ENCODE peak calls at places on chromosomes 12 and 14, in ten cellular contexts. A is HL-60, T is hepatocyte, Q is A673, Z is HFF-Myc, H is activated B cell treated with CpG ODN at 0.5 μM for 24 hours, F is AG10803, Y is uterus, U is glutamatergic neuron, B is mucosa of descending colon. I is an unnamed sample.

GRCh38 chr14:103382375-103382774 is 2.8 kb upstream of the MARK3 start:
- DNase-seq in A (peak), T (peak), Q (peak), Z (no peak), H (no peak), F (peak), Y (no peak), U (no peak), B (no peak), I (no peak)

GRCh38 chr14:101364503-101365328 is 196.6 kb upstream of the DIO3 start:
- DNase-seq in A (no peak), T (peak), Q (no peak), Z (no peak), H (no peak), F (no peak), Y (peak), U (no peak), B (peak), I (no peak)

GRCh38 chr14:95361373-95362179 is 41.9 kb upstream of the CLMN start:
- DNase-seq in A (peak), T (peak), Q (peak), Z (no peak), H (peak), F (no peak), Y (no peak), U (no peak), B (peak), I (no peak)

GRCh38 chr12:3150820-3151590 is 73.8 kb downstream of the TSPAN9 start:
- DNase-seq in A (no peak), T (no peak), Q (peak), Z (no peak), H (no peak), F (peak), Y (no peak), U (no peak), B (no peak), I (no peak)

GRCh38 chr12:124823272-124823970 is 40.2 kb downstream of the SCARB1 start:
- DNase-seq in A (no peak), T (no peak), Q (no peak), Z (no peak), H (no peak), F (no peak), Y (no peak), U (no peak), B (no peak), I (no peak)

GRCh38 chr12:57620245-57620935 is 9.2 kb downstream of the ARHGEF25 start:
- DNase-seq in A (no peak), T (no peak), Q (no peak), Z (no peak), H (no peak), F (no peak), Y (no peak), U (no peak), B (no peak), I (no peak)

GRCh38 chr14:70391493-70392391 is 25.1 kb downstream of the SYNJ2BP start:
- DNase-seq in A (no peak), T (peak), Q (no peak), Z (no peak), H (no peak), F (no peak), Y (no peak), U (no peak), B (no peak), I (no peak)

GRCh38 chr14:73457050-73457934 is 1.1 kb downstream of the NUMB start:
- DNase-seq in A (no peak), T (peak), Q (peak), Z (no peak), H (peak), F (peak), Y (peak), U (peak), B (no peak), I (peak)

GRCh38 chr12:122489038-122489437 is 11.7 kb downstream of the ZCCHC8 start:
- DNase-seq in A (no peak), T (no peak), Q (no peak), Z (no peak), H (no peak), F (no peak), Y (no peak), U (no peak), B (no peak), I (no peak)

GRCh38 chr12:30806989-30807694 is 52.4 kb upstream of the CAPRIN2 start:
- DNase-seq in A (no peak), T (peak), Q (peak), Z (no peak), H (no peak), F (peak), Y (peak), U (no peak), B (no peak), I (no peak)

GRCh38 chr12:45701296-45701695 is 28.2 kb upstream of the ARID2 start:
- DNase-seq in A (no peak), T (no peak), Q (peak), Z (no peak), H (no peak), F (no peak), Y (no peak), U (no peak), B (no peak), I (no peak)

GRCh38 chr12:128966411-128966810 is 113.1 kb downstream of the GLT1D1 start:
- DNase-seq in A (peak), T (no peak), Q (no peak), Z (no peak), H (no peak), F (no peak), Y (no peak), U (no peak), B (no peak), I (no peak)

GRCh38 chr14:61525293-61526011 is 169.9 kb upstream of the HIF1A start:
- DNase-seq in A (peak), T (peak), Q (no peak), Z (no peak), H (no peak), F (peak), Y (peak), U (no peak), B (no peak), I (peak)

GRCh38 chr12:70920891-70921290 is 353 bp upstream of the PTPRR start:
- DNase-seq in A (no peak), T (no peak), Q (no peak), Z (no peak), H (no peak), F (no peak), Y (no peak), U (no peak), B (no peak), I (no peak)

GRCh38 chr14:89131004-89131750 is 285.9 kb downstream of the FOXN3 start:
- DNase-seq in A (no peak), T (no peak), Q (no peak), Z (peak), H (no peak), F (peak), Y (no peak), U (no peak), B (no peak), I (no peak)

GRCh38 chr14:35402323-35403084 is 2.0 kb downstream of the NFKBIA start:
- DNase-seq in A (no peak), T (no peak), Q (no peak), Z (no peak), H (no peak), F (no peak), Y (peak), U (no peak), B (peak), I (peak)

GRCh38 chr12:70919597-70920035 is 922 bp downstream of the PTPRR start:
- DNase-seq in A (no peak), T (peak), Q (peak), Z (no peak), H (no peak), F (peak), Y (no peak), U (no peak), B (no peak), I (no peak)

GRCh38 chr12:127629066-127629820 is 637.7 kb upstream of the TMEM132C start:
- DNase-seq in A (no peak), T (no peak), Q (peak), Z (peak), H (no peak), F (peak), Y (no peak), U (peak), B (no peak), I (no peak)

GRCh38 chr12:54196396-54196795 is 7.6 kb upstream of the SMUG1 start:
- DNase-seq in A (peak), T (no peak), Q (no peak), Z (no peak), H (no peak), F (no peak), Y (no peak), U (no peak), B (no peak), I (no peak)

GRCh38 chr12:48000878-48001321 is 3.4 kb downstream of the COL2A1 start:
- DNase-seq in A (no peak), T (peak), Q (peak), Z (no peak), H (peak), F (peak), Y (no peak), U (no peak), B (no peak), I (no peak)

GRCh38 chr14:34347683-34348082 is 114.4 kb downstream of the SPTSSA start:
- DNase-seq in A (no peak), T (no peak), Q (no peak), Z (no peak), H (no peak), F (no peak), Y (no peak), U (no peak), B (no peak), I (no peak)

GRCh38 chr14:104746951-104747481 is 5.9 kb upstream of the SIVA1 start:
- DNase-seq in A (no peak), T (peak), Q (no peak), Z (no peak), H (no peak), F (peak), Y (no peak), U (no peak), B (peak), I (no peak)

GRCh38 chr12:50326636-50327284 is 43.4 kb upstream of the LIMA1 start:
- DNase-seq in A (no peak), T (no peak), Q (peak), Z (no peak), H (no peak), F (peak), Y (no peak), U (no peak), B (no peak), I (no peak)

GRCh38 chr12:119817944-119818343 is 59.2 kb downstream of the CIT start:
- DNase-seq in A (no peak), T (no peak), Q (no peak), Z (no peak), H (no peak), F (no peak), Y (no peak), U (no peak), B (no peak), I (no peak)

GRCh38 chr12:98402081-98402480 is 113.3 kb upstream of the TMPO start:
- DNase-seq in A (no peak), T (peak), Q (no peak), Z (no peak), H (no peak), F (no peak), Y (no peak), U (no peak), B (no peak), I (no peak)

GRCh38 chr14:51006781-51007211 is 62.5 kb upstream of the PYGL start:
- DNase-seq in A (peak), T (no peak), Q (peak), Z (peak), H (no peak), F (peak), Y (peak), U (peak), B (no peak), I (no peak)

GRCh38 chr12:77213316-77213715 is 147.9 kb upstream of the E2F7 start:
- DNase-seq in A (no peak), T (peak), Q (peak), Z (no peak), H (no peak), F (no peak), Y (peak), U (no peak), B (no peak), I (no peak)

GRCh38 chr14:77000340-77001235 is 27.9 kb downstream of the IRF2BPL start:
- DNase-seq in A (peak), T (peak), Q (peak), Z (no peak), H (no peak), F (peak), Y (no peak), U (peak), B (no peak), I (no peak)

GRCh38 chr14:37901978-37902377 is 305.7 kb upstream of the SSTR1 start:
- DNase-seq in A (no peak), T (no peak), Q (peak), Z (peak), H (no peak), F (peak), Y (no peak), U (no peak), B (no peak), I (no peak)

GRCh38 chr12:42684171-42685071 is 94.9 kb upstream of the PRICKLE1 start:
- DNase-seq in A (no peak), T (no peak), Q (peak), Z (no peak), H (no peak), F (peak), Y (no peak), U (no peak), B (no peak), I (no peak)

GRCh38 chr12:97513921-97514320 is 51.3 kb downstream of the RMST start:
- DNase-seq in A (no peak), T (no peak), Q (no peak), Z (no peak), H (no peak), F (no peak), Y (no peak), U (no peak), B (no peak), I (no peak)

GRCh38 chr14:91415794-91416743 is 1.6 kb downstream of the CCDC88C start:
- DNase-seq in A (no peak), T (no peak), Q (peak), Z (no peak), H (peak), F (no peak), Y (no peak), U (no peak), B (no peak), I (peak)

GRCh38 chr14:67228325-67228984 is 12.8 kb upstream of the PALS1 start:
- DNase-seq in A (no peak), T (no peak), Q (peak), Z (no peak), H (no peak), F (peak), Y (no peak), U (no peak), B (no peak), I (no peak)

GRCh38 chr12:128684357-128684756 is 139.4 kb downstream of the SLC15A4 start:
- DNase-seq in A (no peak), T (no peak), Q (no peak), Z (no peak), H (no peak), F (no peak), Y (peak), U (no peak), B (no peak), I (no peak)

GRCh38 chr14:45095143-45095542 is 11.2 kb downstream of the PRPF39 start:
- DNase-seq in A (no peak), T (no peak), Q (no peak), Z (no peak), H (no peak), F (no peak), Y (no peak), U (no peak), B (no peak), I (no peak)

GRCh38 chr12:64706831-64707230 is 52.4 kb downstream of the GNS start:
- DNase-seq in A (no peak), T (no peak), Q (no peak), Z (no peak), H (no peak), F (no peak), Y (no peak), U (no peak), B (no peak), I (no peak)

GRCh38 chr12:108814462-108815211 is 42.7 kb downstream of the SSH1 start:
- DNase-seq in A (no peak), T (no peak), Q (no peak), Z (no peak), H (no peak), F (no peak), Y (no peak), U (no peak), B (no peak), I (no peak)

GRCh38 chr14:104266643-104267575 is 128.5 kb downstream of the KIF26A start:
- DNase-seq in A (no peak), T (no peak), Q (no peak), Z (no peak), H (peak), F (no peak), Y (no peak), U (peak), B (peak), I (no peak)

GRCh38 chr12:29518407-29518806 is 20.9 kb upstream of the OVCH1 start:
- DNase-seq in A (no peak), T (no peak), Q (no peak), Z (no peak), H (no peak), F (no peak), Y (no peak), U (no peak), B (no peak), I (no peak)

GRCh38 chr12:29516431-29516875 is 19.0 kb upstream of the OVCH1 start:
- DNase-seq in A (no peak), T (no peak), Q (no peak), Z (no peak), H (no peak), F (peak), Y (no peak), U (no peak), B (no peak), I (no peak)

GRCh38 chr12:29521951-29522350 is 24.5 kb upstream of the OVCH1 start:
- DNase-seq in A (no peak), T (no peak), Q (no peak), Z (no peak), H (no peak), F (no peak), Y (no peak), U (no peak), B (no peak), I (no peak)

GRCh38 chr12:29517265-29517664 is 19.8 kb upstream of the OVCH1 start:
- DNase-seq in A (no peak), T (peak), Q (peak), Z (no peak), H (no peak), F (no peak), Y (no peak), U (no peak), B (no peak), I (no peak)

GRCh38 chr12:29519585-29520182 is 22.2 kb upstream of the OVCH1 start:
- DNase-seq in A (no peak), T (peak), Q (peak), Z (no peak), H (no peak), F (peak), Y (peak), U (no peak), B (no peak), I (no peak)
- TF ChIP-seq CTCF in A (peak), T (peak), Q (peak), Z (peak), H (peak), F (peak), Y (peak), U (peak), B (peak), I (peak)

GRCh38 chr12:84912191-84913142 is at the start of gene SLC6A15:
- DNase-seq in A (no peak), T (peak), Q (peak), Z (peak), H (no peak), F (peak), Y (peak), U (peak), B (peak), I (no peak)
- TF ChIP-seq CTCF in A (no peak), T (peak), Q (peak), Z (peak), H (no peak), F (peak), Y (peak), U (peak), B (no peak), I (no peak)

GRCh38 chr14:93970967-93971634 is 5.3 kb downstream of the ASB2 start:
- DNase-seq in A (no peak), T (no peak), Q (no peak), Z (no peak), H (peak), F (no peak), Y (no peak), U (peak), B (peak), I (peak)

GRCh38 chr14:93971635-93972027 is 4.7 kb downstream of the ASB2 start:
- DNase-seq in A (no peak), T (no peak), Q (no peak), Z (no peak), H (no peak), F (no peak), Y (no peak), U (no peak), B (no peak), I (no peak)

GRCh38 chr14:93969082-93969828 is 7.1 kb downstream of the ASB2 start:
- DNase-seq in A (no peak), T (no peak), Q (no peak), Z (no peak), H (no peak), F (no peak), Y (no peak), U (no peak), B (no peak), I (no peak)

GRCh38 chr14:93972618-93973205 is 3.7 kb downstream of the ASB2 start:
- DNase-seq in A (no peak), T (no peak), Q (no peak), Z (no peak), H (no peak), F (no peak), Y (no peak), U (no peak), B (no peak), I (no peak)

DNA sequence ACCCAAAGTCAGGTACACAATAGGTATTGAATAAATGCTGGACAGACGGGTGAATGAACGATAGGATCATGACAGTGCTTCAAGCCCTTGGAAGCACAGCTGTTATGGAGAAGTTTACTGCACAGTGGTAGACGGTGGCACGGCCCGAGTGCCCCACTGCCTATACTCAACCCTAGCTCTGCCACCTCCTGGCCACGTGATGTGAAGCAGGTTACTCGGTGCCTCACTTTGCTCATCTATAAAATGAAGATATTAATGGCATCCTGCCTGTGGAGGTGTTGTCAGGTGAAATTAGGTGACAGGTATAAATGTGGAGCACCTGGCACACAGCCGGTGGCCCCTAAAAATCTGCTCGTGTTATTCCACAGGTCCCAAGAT is 5.8 kb downstream of the ASB2 start:
- DNase-seq in A (no peak), T (no peak), Q (peak), Z (no peak), H (peak), F (no peak), Y (no peak), U (no peak), B (peak), I (peak)
- TF ChIP-seq CTCF in A (no peak), T (peak), Q (peak), Z (peak), H (no peak), F (no peak), Y (peak), U (peak), B (no peak), I (peak)

DNA sequence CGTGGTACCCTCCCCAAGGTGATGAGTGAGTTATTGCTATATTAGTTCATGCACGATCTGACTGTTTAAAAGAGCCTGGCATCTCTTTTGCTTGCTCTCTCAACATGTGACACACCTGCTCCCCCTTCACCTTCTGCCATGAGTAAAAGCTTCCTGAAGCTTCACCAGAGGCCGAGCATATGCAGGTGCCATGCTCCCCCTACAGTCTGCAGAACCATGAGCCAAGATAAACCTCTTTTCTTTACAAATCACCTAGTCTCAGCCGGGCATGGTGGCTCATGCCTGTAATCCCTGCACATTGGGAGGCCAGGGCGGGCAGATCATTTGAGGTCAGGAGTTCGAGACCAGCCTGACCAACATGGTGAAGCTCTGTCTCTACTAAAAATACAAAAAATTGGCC is 61.8 kb downstream of the RNFT2 start:
- DNase-seq in A (no peak), T (no peak), Q (no peak), Z (no peak), H (no peak), F (no peak), Y (no peak), U (no peak), B (no peak), I (no peak)
- TF ChIP-seq CTCF in A (no peak), T (no peak), Q (no peak), Z (no peak), H (no peak), F (no peak), Y (no peak), U (no peak), B (no peak), I (no peak)

DNA sequence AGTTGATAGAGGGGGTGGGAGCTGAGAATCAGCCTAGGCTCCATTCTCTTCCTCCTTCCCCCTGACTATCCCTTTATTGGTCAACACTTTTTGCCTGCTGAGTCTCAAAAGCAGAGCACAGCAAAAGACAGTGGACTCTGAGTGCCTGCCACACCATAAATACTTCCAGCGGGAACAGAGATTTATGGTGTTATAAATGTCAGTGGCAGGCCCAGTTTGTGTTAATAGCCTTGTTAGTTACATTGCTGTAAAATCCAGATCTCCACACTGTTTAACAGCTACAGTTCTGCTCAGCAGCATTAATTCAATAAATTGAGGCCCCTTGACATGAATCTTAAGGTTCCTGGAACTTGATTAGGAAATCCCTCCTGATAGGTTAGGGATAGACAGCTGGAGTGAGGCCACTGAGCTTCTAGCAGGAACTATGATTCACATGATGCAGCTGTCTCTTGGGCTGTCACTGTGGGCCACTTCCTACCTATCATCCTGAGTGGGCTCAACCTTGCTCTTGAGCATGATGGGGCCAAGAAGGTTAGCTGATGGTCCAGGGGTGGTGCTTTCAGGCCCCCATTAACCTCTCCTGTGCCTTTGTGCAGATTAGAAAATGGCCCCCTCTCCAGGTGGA is 295.2 kb upstream of the SRRM4 start:
- DNase-seq in A (no peak), T (peak), Q (no peak), Z (no peak), H (no peak), F (no peak), Y (no peak), U (no peak), B (no peak), I (no peak)
- TF ChIP-seq CTCF in A (no peak), T (no peak), Q (no peak), Z (no peak), H (no peak), F (no peak), Y (no peak), U (no peak), B (no peak), I (no peak)

I was measured in natural killer cell.